ENCODE peak calls at places on chromosome 17, in five cellular contexts. E, J, R, Y and Z are unnamed samples.

GRCh38 chr17:81222620-81222905 is 202 bp downstream of the CEP131 start:
- DNase-seq in E (no peak), J (no peak), R (no peak), Y (no peak), Z (no peak)

GRCh38 chr17:58271532-58271931 is 9.2 kb downstream of the MPO start:
- DNase-seq in E (no peak), J (no peak), R (no peak), Y (no peak), Z (no peak)

GRCh38 chr17:7355053-7355452 is at the start of gene TMEM95:
- DNase-seq in E (no peak), J (peak; percentile 76), R (no peak), Y (no peak), Z (no peak)

GRCh38 chr17:77100009-77100408 is 40.8 kb upstream of the SEC14L1 start:
- DNase-seq in E (no peak), J (peak; percentile 80), R (peak; percentile 66), Y (peak; percentile 37), Z (no peak)

GRCh38 chr17:48604770-48605329 is at the start of gene HOXB6:
- DNase-seq in E (no peak), J (no peak), R (no peak), Y (no peak), Z (no peak)

GRCh38 chr17:61047517-61047916 is 352.1 kb upstream of the TBX2 start:
- DNase-seq in E (no peak), J (no peak), R (no peak), Y (no peak), Z (no peak)

GRCh38 chr17:49887086-49887743 is 39.3 kb upstream of the TAC4 start:
- DNase-seq in E (no peak), J (peak; percentile 41), R (peak; percentile 77), Y (no peak), Z (no peak)

GRCh38 chr17:38743556-38744171 is 4.5 kb downstream of the PCGF2 start:
- DNase-seq in E (no peak), J (no peak), R (no peak), Y (no peak), Z (no peak)

GRCh38 chr17:72571813-72572396 is 451.1 kb downstream of the SOX9 start:
- DNase-seq in E (no peak), J (no peak), R (no peak), Y (no peak), Z (no peak)

GRCh38 chr17:52470553-52470952 is 312.0 kb upstream of the CA10 start:
- DNase-seq in E (no peak), J (no peak), R (no peak), Y (no peak), Z (no peak)

GRCh38 chr17:71917715-71918114 is 203.1 kb upstream of the SOX9 start:
- DNase-seq in E (no peak), J (no peak), R (no peak), Y (no peak), Z (no peak)

GRCh38 chr17:28572294-28573099 is 1.2 kb upstream of the PIGS start:
- DNase-seq in E (no peak), J (no peak), R (no peak), Y (no peak), Z (peak; percentile 44)

GRCh38 chr17:40463122-40463550 is 19.9 kb downstream of the IGFBP4 start:
- DNase-seq in E (no peak), J (no peak), R (no peak), Y (peak; percentile 44), Z (no peak)

GRCh38 chr17:8935194-8935593 is 30.3 kb downstream of the PIK3R5 start:
- DNase-seq in E (peak; percentile 65), J (no peak), R (peak; percentile 56), Y (no peak), Z (no peak)

GRCh38 chr17:80212962-80213650 is 7.0 kb downstream of the SGSH start:
- DNase-seq in E (no peak), J (no peak), R (no peak), Y (no peak), Z (no peak)

GRCh38 chr17:28839221-28839620 is 3.4 kb downstream of the FAM222B start:
- DNase-seq in E (no peak), J (no peak), R (no peak), Y (no peak), Z (no peak)

GRCh38 chr17:7289256-7290032 is 5.0 kb downstream of the YBX2 start:
- DNase-seq in E (no peak), J (no peak), R (no peak), Y (no peak), Z (no peak)

GRCh38 chr17:5837055-5837491 is 233.1 kb upstream of the WSCD1 start:
- DNase-seq in E (no peak), J (no peak), R (no peak), Y (no peak), Z (no peak)

GRCh38 chr17:74810699-74811485 is 34.7 kb upstream of the NAT9 start:
- DNase-seq in E (no peak), J (no peak), R (no peak), Y (no peak), Z (no peak)

GRCh38 chr17:79618383-79619067 is 7.7 kb upstream of the RBFOX3 start:
- DNase-seq in E (no peak), J (peak; percentile 26), R (no peak), Y (no peak), Z (no peak)

GRCh38 chr17:82542439-82542838 is 22.9 kb downstream of the FOXK2 start:
- DNase-seq in E (no peak), J (no peak), R (no peak), Y (no peak), Z (no peak)
- H3K9me3 ChIP-seq in E (no peaks in the 10 kb centered on the region), J (no peaks in the 10 kb centered on the region), R (no peaks in the 10 kb centered on the region), Y (no peaks in the 10 kb centered on the region), Z (no peaks in the 10 kb centered on the region)

GRCh38 chr17:32274643-32275042 is 9.0 kb downstream of the RHBDL3 start:
- DNase-seq in E (no peak), J (no peak), R (no peak), Y (no peak), Z (no peak)

GRCh38 chr17:32278815-32279214 is 13.2 kb downstream of the RHBDL3 start:
- DNase-seq in E (no peak), J (no peak), R (no peak), Y (no peak), Z (no peak)

GRCh38 chr17:32275060-32276042 is 9.7 kb downstream of the RHBDL3 start:
- DNase-seq in E (no peak), J (no peak), R (no peak), Y (no peak), Z (no peak)

GRCh38 chr17:32276217-32276616 is 10.6 kb downstream of the RHBDL3 start:
- DNase-seq in E (no peak), J (no peak), R (no peak), Y (no peak), Z (no peak)

DNA sequence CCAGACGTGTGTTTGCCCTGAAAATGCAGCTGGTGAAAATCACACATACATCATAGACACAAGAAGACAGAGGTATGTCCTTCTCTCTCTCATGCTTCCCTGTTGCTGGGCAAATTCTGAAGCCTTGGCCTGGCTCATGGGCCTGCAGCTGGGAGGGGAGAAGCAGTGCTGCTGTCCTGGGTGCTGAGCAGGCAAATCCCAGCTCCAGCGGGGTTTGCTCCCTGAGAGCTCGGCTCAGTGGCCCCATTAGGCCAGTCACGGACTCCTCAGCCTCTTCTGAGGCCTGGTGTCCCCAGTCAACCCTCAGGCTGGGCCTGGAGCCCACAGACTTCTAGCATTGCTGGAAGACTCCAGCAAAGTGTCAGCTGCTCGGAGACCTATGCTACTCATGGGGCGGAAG is 11.7 kb downstream of the RHBDL3 start:
- DNase-seq in E (no peak), J (peak; percentile 38), R (no peak), Y (peak; percentile 75), Z (no peak)
- H3K9me3 ChIP-seq in E (no peaks in the 10 kb centered on the region), J (no peaks in the 10 kb centered on the region), R (no peaks in the 10 kb centered on the region), Y (no peaks in the 10 kb centered on the region), Z (no peaks in the 10 kb centered on the region)

GRCh38 chr17:69702078-69702477 is 287.6 kb downstream of the MAP2K6 start:
- DNase-seq in E (no peak), J (no peak), R (no peak), Y (no peak), Z (no peak)

GRCh38 chr17:69695646-69696045 is 281.1 kb downstream of the MAP2K6 start:
- DNase-seq in E (no peak), J (peak; percentile 73), R (no peak), Y (no peak), Z (no peak)

DNA sequence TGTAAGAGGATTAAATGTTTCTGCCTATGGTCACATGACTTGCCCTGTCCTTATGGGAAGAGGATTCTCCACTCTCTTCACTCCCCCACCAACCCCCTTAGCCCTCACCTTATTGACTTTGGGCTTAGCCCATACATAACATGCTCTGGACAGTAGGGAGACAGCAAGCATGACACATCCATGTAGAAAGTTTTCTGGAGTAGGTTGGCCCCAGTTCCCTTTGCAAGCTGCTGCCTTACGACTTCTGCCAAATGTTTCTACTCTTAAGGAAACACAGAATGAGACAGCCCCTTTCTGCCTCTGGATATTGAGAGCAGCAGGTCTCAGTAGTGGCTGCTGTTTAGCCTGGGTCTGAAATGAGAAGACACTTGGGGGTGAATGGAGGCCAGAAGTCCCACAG is 282.1 kb downstream of the MAP2K6 start:
- DNase-seq in E (no peak), J (peak; percentile 22), R (no peak), Y (no peak), Z (no peak)
- H3K9me3 ChIP-seq in E (no peaks in the 10 kb centered on the region), J (no peaks in the 10 kb centered on the region), R (peaks cover 11% of the 10 kb centered on the region), Y (no peaks in the 10 kb centered on the region), Z (no peaks in the 10 kb centered on the region)

GRCh38 chr17:21272250-21272649 is 12.3 kb upstream of the MAP2K3 start:
- DNase-seq in E (no peak), J (no peak), R (no peak), Y (no peak), Z (no peak)

GRCh38 chr17:21271767-21272166 is 12.7 kb upstream of the MAP2K3 start:
- DNase-seq in E (no peak), J (no peak), R (no peak), Y (no peak), Z (no peak)

GRCh38 chr17:21275579-21276339 is 8.8 kb upstream of the MAP2K3 start:
- DNase-seq in E (peak; percentile 90), J (peak; percentile 96), R (peak; percentile 96), Y (peak; percentile 95), Z (peak; percentile 91)

GRCh38 chr17:21275047-21275578 is 9.4 kb upstream of the MAP2K3 start:
- DNase-seq in E (no peak), J (no peak), R (no peak), Y (peak; percentile 30), Z (no peak)

DNA sequence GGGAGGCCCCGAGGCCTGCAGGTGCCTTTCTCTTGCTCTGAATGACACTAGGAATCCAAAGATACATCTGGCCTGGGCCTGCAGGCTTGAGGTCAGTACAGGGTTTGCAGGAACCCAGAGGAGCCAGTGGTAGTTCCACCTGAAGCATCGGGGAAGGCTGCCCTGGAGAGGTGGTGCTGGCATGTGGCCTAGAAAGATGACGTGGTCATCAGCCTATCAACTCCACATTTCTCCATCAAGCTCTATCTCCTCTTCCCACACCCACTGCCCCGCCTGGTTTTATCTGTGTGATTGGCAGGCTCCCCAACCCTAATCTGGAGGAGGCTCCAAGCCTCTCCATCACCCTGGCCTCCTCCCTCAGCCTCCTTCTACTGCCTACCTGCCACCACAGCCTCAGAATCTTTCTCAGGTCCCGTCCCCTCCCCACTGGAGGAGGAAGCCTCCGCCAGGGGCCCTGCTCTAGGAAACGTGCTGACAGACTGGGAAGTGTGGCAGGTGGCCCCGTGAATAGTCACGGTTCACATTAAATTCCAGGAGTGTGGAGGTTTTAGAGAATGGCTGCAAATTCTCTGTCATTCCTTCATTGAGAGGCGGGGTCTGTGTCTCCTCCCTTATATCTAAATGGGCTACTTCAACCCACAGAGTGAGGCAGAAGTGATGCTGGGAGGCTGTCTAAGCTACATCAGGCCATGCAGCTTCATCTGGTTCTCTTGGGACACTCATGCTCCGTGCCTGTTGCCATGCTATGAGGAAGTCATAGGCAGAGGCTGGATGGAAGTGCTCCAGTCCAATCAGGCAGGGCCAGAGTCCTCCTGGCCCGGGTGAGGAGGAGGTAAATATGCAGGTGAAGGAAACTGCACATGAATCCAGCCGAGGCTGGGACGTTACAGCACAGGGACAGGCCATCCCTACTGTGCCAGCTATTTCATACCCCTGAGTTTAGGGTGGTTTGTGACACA is 11.4 kb upstream of the MAP2K3 start:
- DNase-seq in E (no peak), J (no peak), R (no peak), Y (no peak), Z (no peak)
- H3K9me3 ChIP-seq in E (no peaks in the 10 kb centered on the region), J (no peaks in the 10 kb centered on the region), R (no peaks in the 10 kb centered on the region), Y (no peaks in the 10 kb centered on the region), Z (no peaks in the 10 kb centered on the region)